ENCODE peak calls at places on chromosomes 16 and 17, in eight cellular contexts. X is fibroblast of the aortic adventitia, A is hypothalamus, W is OCI-LY7, T is T-cell, H is NCI-H1930, J is EL, S is nephron progenitor cell. L is an unnamed sample.

GRCh38 chr16:2196162-2196980 is at the start of gene CASKIN1:
- DNase-seq in X (no peak), A (no peak), W (no peak), T (no peak), H (peak; percentile 23), J (no peak), S (peak; percentile 68), L (peak; percentile 55)

GRCh38 chr17:80270836-80271235 is 10.2 kb downstream of the RNF213 start:
- DNase-seq in X (peak; percentile 22), A (no peak), W (peak; percentile 62), T (no peak), H (no peak), J (peak; percentile 41), S (peak; percentile 41), L (peak; percentile 79)

GRCh38 chr16:49129935-49130334 is 151.7 kb downstream of the CBLN1 start:
- DNase-seq in X (no peak), A (no peak), W (no peak), T (no peak), H (no peak), J (no peak), S (no peak), L (no peak)

GRCh38 chr16:11405331-11406176 is 60.3 kb downstream of the RMI2 start:
- DNase-seq in X (no peak), A (no peak), W (peak; percentile 72), T (peak; percentile 22), H (no peak), J (peak; percentile 36), S (peak; percentile 52), L (peak; percentile 64)

GRCh38 chr17:63519972-63520882 is 2.9 kb upstream of the KCNH6 start:
- DNase-seq in X (no peak), A (no peak), W (no peak), T (no peak), H (peak; percentile 46), J (no peak), S (no peak), L (no peak)

GRCh38 chr17:1197781-1198490 is 18.2 kb upstream of the ABR start:
- DNase-seq in X (no peak), A (peak; percentile 56), W (peak; percentile 96), T (peak; percentile 53), H (no peak), J (no peak), S (no peak), L (peak; percentile 53)

GRCh38 chr17:43574348-43574747 is 28.2 kb upstream of the ETV4 start:
- DNase-seq in X (no peak), A (no peak), W (no peak), T (no peak), H (no peak), J (no peak), S (no peak), L (no peak)

GRCh38 chr17:9409026-9409425 is 166.6 kb downstream of the STX8 start:
- DNase-seq in X (no peak), A (no peak), W (no peak), T (no peak), H (no peak), J (no peak), S (no peak), L (no peak)

GRCh38 chr17:81393684-81394376 is 1.4 kb upstream of the BAHCC1 start:
- DNase-seq in X (peak; percentile 100), A (peak; percentile 99), W (peak; percentile 100), T (no peak), H (peak; percentile 100), J (peak; percentile 100), S (peak; percentile 100), L (peak; percentile 97)

GRCh38 chr16:64977211-64977920 is 144.5 kb downstream of the CDH11 start:
- DNase-seq in X (peak; percentile 33), A (no peak), W (no peak), T (no peak), H (no peak), J (peak; percentile 26), S (no peak), L (peak; percentile 23)

GRCh38 chr16:69909043-69909442 is 42.1 kb upstream of the CLEC18A start:
- DNase-seq in X (no peak), A (no peak), W (no peak), T (no peak), H (no peak), J (no peak), S (no peak), L (no peak)

GRCh38 chr16:1575578-1575977 is 36.3 kb downstream of the IFT140 start:
- DNase-seq in X (no peak), A (no peak), W (no peak), T (no peak), H (no peak), J (no peak), S (no peak), L (no peak)

GRCh38 chr17:73340093-73340596 is 28.3 kb upstream of the CDC42EP4 start:
- DNase-seq in X (peak; percentile 94), A (no peak), W (no peak), T (no peak), H (no peak), J (peak; percentile 96), S (no peak), L (peak; percentile 91)

GRCh38 chr17:8935194-8935593 is 30.3 kb downstream of the PIK3R5 start:
- DNase-seq in X (no peak), A (no peak), W (no peak), T (no peak), H (no peak), J (peak; percentile 15), S (no peak), L (no peak)

GRCh38 chr16:75550211-75550662 is 5.8 kb downstream of the TMEM231 start:
- DNase-seq in X (peak; percentile 29), A (peak; percentile 17), W (peak; percentile 54), T (no peak), H (no peak), J (peak; percentile 25), S (no peak), L (peak; percentile 22)

GRCh38 chr17:80361495-80362220 is 53.3 kb upstream of the ENDOV start:
- DNase-seq in X (no peak), A (no peak), W (peak; percentile 27), T (no peak), H (no peak), J (no peak), S (peak; percentile 41), L (no peak)

GRCh38 chr16:53872248-53873221 is 168.6 kb downstream of the FTO start:
- DNase-seq in X (peak; percentile 78), A (no peak), W (no peak), T (no peak), H (no peak), J (peak; percentile 82), S (no peak), L (peak; percentile 81)

GRCh38 chr16:90020838-90021382 is 1.7 kb upstream of the DBNDD1 start:
- DNase-seq in X (peak; percentile 28), A (peak; percentile 42), W (peak; percentile 16), T (no peak), H (no peak), J (peak; percentile 62), S (no peak), L (no peak)

GRCh38 chr17:2952174-2952845 is 111.1 kb downstream of the OR1D5 start:
- DNase-seq in X (no peak), A (no peak), W (no peak), T (no peak), H (no peak), J (no peak), S (no peak), L (no peak)

L was measured in GM03348.